ENCODE peak calls at places on chromosomes 3 and 15, in ten cellular contexts. L is aorta, N is Peyer's patch, E is GM23248, T is suprapubic skin, M is HL-60, U is ovary, D is pancreas, Q is IMR-90, V is kidney. I is an unnamed sample.

GRCh38 chr3:18389108-18389733 is 35.9 kb downstream of the SATB1 start:
- DNase-seq in T (no peak), D (no peak), U (no peak), Q (peak; percentile 5), E (peak; percentile 46), V (no peak), L (no peak), M (no peak), N (no peak), I (no peak)

GRCh38 chr3:113002676-113003075 is 11.9 kb downstream of the GTPBP8 start:
- DNase-seq in D (no peak), N (peak; percentile 51), Q (no peak), L (no peak), M (no peak), V (no peak), T (no peak), E (no peak), U (no peak), I (no peak)

GRCh38 chr15:67906382-67906781 is 66.5 kb upstream of the RNU6-1 start:
- DNase-seq in M (no peak), E (peak; percentile 9), D (no peak), V (no peak), Q (peak; percentile 15), U (no peak), L (no peak), N (no peak), T (no peak), I (no peak)

GRCh38 chr3:71313844-71314243 is 269.7 kb downstream of the FOXP1 start:
- DNase-seq in V (no peak), T (no peak), D (no peak), N (no peak), Q (no peak), M (no peak), U (no peak), L (no peak), E (no peak), I (no peak)

GRCh38 chr3:8336456-8336855 is 165.2 kb upstream of the LMCD1 start:
- DNase-seq in V (no peak), D (no peak), U (no peak), E (no peak), Q (no peak), L (no peak), T (no peak), N (no peak), M (no peak), I (no peak)

GRCh38 chr3:108132727-108133373 is 42.0 kb upstream of the CD47 start:
- DNase-seq in L (no peak), D (no peak), N (no peak), M (no peak), Q (peak; percentile 78), E (peak; percentile 58), U (no peak), T (no peak), V (no peak), I (no peak)

GRCh38 chr3:62201438-62202035 is 171.8 kb downstream of the FEZF2 start:
- DNase-seq in L (no peak), V (no peak), T (no peak), M (no peak), U (no peak), E (peak; percentile 57), Q (peak; percentile 51), D (no peak), N (no peak), I (no peak)

GRCh38 chr3:101849714-101850326 is 506 bp downstream of the NFKBIZ start:
- DNase-seq in N (peak; percentile 74), L (peak; percentile 86), V (no peak), D (peak; percentile 72), U (peak; percentile 75), M (no peak), T (peak; percentile 85), E (peak; percentile 66), Q (no peak), I (peak; percentile 76)

DNA sequence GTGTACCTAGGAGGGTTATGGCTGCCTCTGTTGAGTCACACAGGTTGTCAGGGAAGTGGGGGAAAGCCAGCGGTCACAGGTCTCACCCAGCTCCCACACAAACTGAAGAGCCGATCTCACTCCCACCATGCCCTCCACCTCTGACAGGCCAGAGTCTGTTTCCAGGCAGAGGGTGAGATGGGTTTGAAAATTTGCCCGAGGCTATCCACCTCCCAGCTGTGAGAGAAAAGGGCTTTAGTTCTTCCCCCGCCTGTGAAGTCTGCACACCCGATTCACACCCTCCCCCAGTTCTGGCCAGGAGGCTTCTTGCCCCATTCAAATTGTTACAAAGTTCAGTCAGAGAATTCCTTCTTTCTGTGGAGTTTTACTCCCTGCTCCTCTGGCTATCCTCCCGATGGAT is 446.9 kb downstream of the EDEM1 start:
- DNase-seq in Q (no peak), M (no peak), U (no peak), V (no peak), T (no peak), N (no peak), D (no peak), L (no peak), E (no peak), I (no peak)
- H3K27ac ChIP-seq in Q (no peak overlapping the region), M (no peak overlapping the region), U (no peak overlapping the region), V (no peak overlapping the region), T (no peak overlapping the region), N (no peak overlapping the region), D (no peak overlapping the region), L (no peak overlapping the region), E (no peak overlapping the region), I (no peak overlapping the region)

GRCh38 chr3:105745046-105745445 is 123.8 kb downstream of the CBLB start:
- DNase-seq in T (no peak), Q (no peak), E (no peak), U (no peak), M (no peak), N (no peak), V (no peak), D (no peak), L (no peak), I (no peak)

GRCh38 chr3:105747621-105748165 is 121.1 kb downstream of the CBLB start:
- DNase-seq in N (no peak), V (no peak), T (no peak), L (no peak), E (peak; percentile 25), M (no peak), Q (no peak), U (no peak), D (no peak), I (no peak)

GRCh38 chr3:105746226-105746996 is 122.4 kb downstream of the CBLB start:
- DNase-seq in V (no peak), U (no peak), D (no peak), M (no peak), E (no peak), L (no peak), Q (no peak), N (no peak), T (no peak), I (no peak)

GRCh38 chr3:105744202-105744601 is 124.6 kb downstream of the CBLB start:
- DNase-seq in U (no peak), T (no peak), E (no peak), M (no peak), V (no peak), Q (no peak), L (no peak), D (no peak), N (no peak), I (no peak)

DNA sequence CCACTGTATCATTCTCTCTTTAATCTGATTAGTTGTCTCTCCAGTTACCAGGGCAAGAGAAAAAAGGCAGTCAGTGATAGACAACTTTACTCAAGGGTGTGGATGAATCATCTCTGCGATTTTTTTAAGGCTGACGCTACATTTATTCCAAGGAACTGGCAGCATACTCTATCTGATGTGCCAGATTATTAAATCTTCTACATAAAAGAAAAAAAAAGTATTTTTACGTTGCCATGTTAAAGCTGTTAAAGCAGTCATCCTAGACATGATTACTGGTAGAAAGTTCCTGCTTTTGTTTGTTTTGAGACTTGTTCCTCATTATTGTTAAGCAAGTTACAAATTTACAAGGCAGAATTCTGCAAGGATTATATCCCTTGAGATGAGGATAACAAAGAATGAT is 121.8 kb downstream of the CBLB start:
- DNase-seq in Q (peak; percentile 44), T (no peak), N (no peak), V (no peak), L (no peak), M (no peak), U (no peak), D (no peak), E (peak; percentile 86), I (no peak)
- H3K4me3 ChIP-seq in Q (no peak overlapping the region), T (no peak overlapping the region), N (no peak overlapping the region), V (no peak overlapping the region), L (no peak overlapping the region), M (no peak overlapping the region), U (no peak overlapping the region), D (no peak overlapping the region), E (no peak overlapping the region), I (no peak overlapping the region)

GRCh38 chr3:123661973-123662372 is 77.1 kb upstream of the HACD2 start:
- DNase-seq in L (no peak), Q (no peak), M (no peak), V (no peak), E (no peak), U (no peak), N (no peak), T (no peak), D (no peak), I (no peak)
- H3K27ac ChIP-seq in L (peak overlapping the region; percentile 85), Q (peak overlapping the region; percentile 89), M (no peak overlapping the region), V (peak overlapping the region; percentile 89), E (no peak overlapping the region), U (no peak overlapping the region), N (peak overlapping the region; percentile 64), T (peak overlapping the region; percentile 60), D (no peak overlapping the region), I (peak overlapping the region; percentile 48)

GRCh38 chr3:190864002-190864401 is 1.5 kb upstream of the GMNC start:
- DNase-seq in U (no peak), T (no peak), L (no peak), N (no peak), E (no peak), M (no peak), V (no peak), Q (no peak), D (no peak), I (no peak)

GRCh38 chr3:190863119-190863465 is 598 bp upstream of the GMNC start:
- DNase-seq in V (no peak), M (no peak), Q (no peak), U (no peak), E (peak; percentile 29), D (no peak), L (no peak), N (no peak), T (no peak), I (no peak)

GRCh38 chr3:190860531-190860930 is 2.0 kb downstream of the GMNC start:
- DNase-seq in Q (no peak), N (no peak), E (no peak), T (no peak), M (no peak), D (no peak), L (no peak), V (no peak), U (no peak), I (no peak)

GRCh38 chr3:190865419-190865818 is 2.9 kb upstream of the GMNC start:
- DNase-seq in M (no peak), U (no peak), T (no peak), N (no peak), L (no peak), V (no peak), E (no peak), Q (no peak), D (no peak), I (no peak)

DNA sequence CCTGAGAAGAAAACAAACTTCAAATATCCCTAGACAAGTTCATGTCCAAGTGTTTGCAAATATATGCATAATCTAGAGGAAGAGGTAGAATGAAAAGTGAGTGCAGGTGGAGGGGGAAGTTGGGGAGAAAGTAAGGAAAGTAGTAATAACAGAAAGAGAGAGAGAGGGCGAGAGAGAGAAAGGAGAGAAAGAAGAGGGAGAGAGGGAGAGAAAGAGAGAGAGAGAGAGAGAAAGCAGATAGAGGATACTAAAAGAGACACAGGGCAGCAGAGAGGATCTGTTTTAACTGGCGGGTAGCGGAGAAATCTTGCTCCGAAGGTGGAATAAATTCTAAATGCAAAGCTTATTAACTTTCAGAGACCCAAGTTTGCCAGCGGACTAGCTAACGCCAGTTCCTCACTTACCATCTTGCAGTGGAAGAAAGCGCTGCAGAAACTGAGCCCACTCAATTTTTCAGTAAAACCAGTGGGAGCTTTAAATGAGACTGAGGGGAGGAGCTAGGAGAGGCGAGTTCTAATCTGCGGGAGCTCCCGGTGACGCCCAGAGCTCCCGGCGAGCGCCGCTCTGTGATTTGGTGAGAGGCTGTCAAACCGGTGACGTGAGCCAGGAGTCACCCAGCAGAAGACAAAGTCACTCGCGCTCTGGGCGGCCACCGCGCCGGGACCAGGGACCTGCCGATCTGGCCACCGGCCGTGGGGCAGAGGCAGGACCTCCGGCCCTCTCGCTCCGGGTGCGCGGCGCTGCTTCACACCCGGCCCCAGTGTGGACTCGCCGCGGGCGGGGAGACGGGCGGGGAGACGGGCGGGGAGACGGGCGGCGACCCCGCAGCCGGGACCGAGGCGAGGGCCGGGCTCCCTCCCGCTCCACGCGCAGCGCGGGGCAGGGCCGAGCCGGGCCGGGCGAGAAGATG is at the start of gene GMNC:
- DNase-seq in U (peak; percentile 60), T (peak; percentile 87), E (peak; percentile 88), Q (peak; percentile 48), M (no peak), N (peak; percentile 85), L (peak; percentile 93), V (peak; percentile 88), D (peak; percentile 86), I (peak; percentile 97)
- H3K4me3 ChIP-seq in U (peak within 1 kb of the TSS; percentile 63), T (peak within 1 kb of the TSS; percentile 81), E (peak within 1 kb of the TSS; percentile 81), Q (peak within 1 kb of the TSS; percentile 69), M (peak within 1 kb of the TSS; percentile 53), N (peak within 1 kb of the TSS; percentile 63), L (peak within 1 kb of the TSS; percentile 8), V (peak within 1 kb of the TSS; percentile 77), D (peak within 1 kb of the TSS; percentile 68), I (peak within 1 kb of the TSS; percentile 70)

I was measured in right lobe of liver.